ENCODE peak calls at places on chromosomes 11 and 22, in eight cellular contexts. Z is DMS153; C is AG08395; Y is NCI-H82; J is NCI-H1105; S is PC-3; O is AG09309; E is activated T-cell treated with anti-CD3 and anti-CD28 coated beads, Interleukin-2, amount 50 U/mL, for 72 hours. A is an unnamed sample.
A peak's percentile ranks its signal among the peaks of the same experiment; 100 is the strongest.

GRCh38 chr11:60625262-60625661 is 74.2 kb upstream of the MS4A8 start:
- DNase-seq in Z (no peak), C (no peak), Y (peak; percentile 17), J (no peak), S (peak; percentile 75), O (peak; percentile 4), E (no peak), A (peak; percentile 52)

GRCh38 chr11:14544611-14545010 is 24.4 kb upstream of the PSMA1 start:
- DNase-seq in Z (no peak), C (no peak), Y (no peak), J (no peak), S (no peak), O (peak; percentile 60), E (no peak), A (peak; percentile 46)

GRCh38 chr11:64067257-64067993 is 31.7 kb downstream of the FLRT1 start:
- DNase-seq in Z (no peak), C (no peak), Y (no peak), J (no peak), S (no peak), O (no peak), E (peak; percentile 14), A (no peak)

GRCh38 chr11:125163431-125164011 is 1.0 kb upstream of the PKNOX2 start:
- DNase-seq in Z (no peak), C (no peak), Y (no peak), J (no peak), S (no peak), O (no peak), E (no peak), A (no peak)

GRCh38 chr11:61077936-61078335 is 24.4 kb upstream of the CD5 start:
- DNase-seq in Z (no peak), C (no peak), Y (peak; percentile 3), J (no peak), S (no peak), O (no peak), E (no peak), A (no peak)

GRCh38 chr11:41499429-41499828 is 40.0 kb upstream of the LRRC4C start:
- DNase-seq in Z (no peak), C (no peak), Y (no peak), J (no peak), S (no peak), O (no peak), E (no peak), A (no peak)

GRCh38 chr22:31005535-31005934 is 36.5 kb downstream of the TUG1 start:
- DNase-seq in Z (no peak), C (no peak), Y (no peak), J (no peak), S (no peak), O (no peak), E (no peak), A (no peak)

GRCh38 chr11:81497202-81497804 is 1236.4 kb downstream of the FAM181B start:
- DNase-seq in Z (no peak), C (peak; percentile 9), Y (peak; percentile 65), J (peak; percentile 44), S (peak; percentile 65), O (no peak), E (peak; percentile 3), A (no peak)

GRCh38 chr11:124807660-124808270 is 7.6 kb upstream of the MSANTD2 start:
- DNase-seq in Z (no peak), C (no peak), Y (no peak), J (no peak), S (no peak), O (no peak), E (no peak), A (no peak)

GRCh38 chr11:122601131-122602125 is 54.1 kb upstream of the UBASH3B start:
- DNase-seq in Z (no peak), C (peak; percentile 85), Y (no peak), J (no peak), S (peak; percentile 27), O (peak; percentile 71), E (no peak), A (peak; percentile 53)

GRCh38 chr11:69449320-69450063 is 32.0 kb upstream of the LINC01488 start:
- DNase-seq in Z (no peak), C (peak; percentile 76), Y (peak; percentile 47), J (no peak), S (no peak), O (no peak), E (no peak), A (no peak)

GRCh38 chr11:44973634-44974401 is 23.1 kb upstream of the TP53I11 start:
- DNase-seq in Z (no peak), C (no peak), Y (no peak), J (no peak), S (no peak), O (no peak), E (no peak), A (no peak)

GRCh38 chr11:84468255-84468654 is 1158.9 kb downstream of the DLG2 start:
- DNase-seq in Z (no peak), C (no peak), Y (peak; percentile 54), J (no peak), S (no peak), O (no peak), E (no peak), A (no peak)

GRCh38 chr11:130601141-130601540 is 152.7 kb downstream of the ADAMTS15 start:
- DNase-seq in Z (no peak), C (peak; percentile 81), Y (no peak), J (no peak), S (no peak), O (no peak), E (no peak), A (no peak)

GRCh38 chr11:67301951-67302516 is 1.3 kb upstream of the SSH3 start:
- DNase-seq in Z (peak; percentile 25), C (peak; percentile 46), Y (peak; percentile 78), J (peak; percentile 38), S (peak; percentile 49), O (no peak), E (no peak), A (no peak)

GRCh38 chr11:8242480-8243280 is 21.0 kb downstream of the LMO1 start:
- DNase-seq in Z (no peak), C (no peak), Y (peak; percentile 87), J (no peak), S (no peak), O (no peak), E (no peak), A (no peak)

GRCh38 chr22:20422965-20423635 is 14.5 kb downstream of the SCARF2 start:
- DNase-seq in Z (no peak), C (peak; percentile 90), Y (no peak), J (no peak), S (no peak), O (no peak), E (no peak), A (no peak)

GRCh38 chr11:86484164-86484794 is 109.6 kb downstream of the CCDC81 start:
- DNase-seq in Z (no peak), C (peak; percentile 97), Y (peak; percentile 77), J (no peak), S (peak; percentile 92), O (peak; percentile 92), E (no peak), A (peak; percentile 95)

GRCh38 chr11:13535819-13536218 is 40.0 kb upstream of the PTH start:
- DNase-seq in Z (no peak), C (no peak), Y (peak; percentile 30), J (no peak), S (peak; percentile 2), O (no peak), E (no peak), A (no peak)

GRCh38 chr11:62925745-62926668 is 4.8 kb upstream of the CHRM1 start:
- DNase-seq in Z (no peak), C (no peak), Y (no peak), J (no peak), S (no peak), O (no peak), E (no peak), A (no peak)

A was measured in HS-5.